ENCODE peak calls at places on chromosome 5, in six cellular contexts. One of them, this sample, is unnamed. For H3K9me3, the result is how much of the 10 kb centered on the place peaks cover.

GRCh38 chr5:82664711-82665110 is 386.6 kb upstream of the RPS23 start:
- DNase-seq in T-helper 17 cell: no peak
- DNase-seq in Peyer's patch: no peak
- DNase-seq in CD8-positive, alpha-beta memory T cell: no peak
- DNase-seq in GM23248: no peak
- DNase-seq in cardiac muscle cell: no peak
- DNase-seq in this sample: no peak

GRCh38 chr5:68445257-68446069 is 229.9 kb downstream of the PIK3R1 start:
- DNase-seq in T-helper 17 cell: no peak
- DNase-seq in Peyer's patch: no peak
- DNase-seq in CD8-positive, alpha-beta memory T cell: no peak
- DNase-seq in GM23248: no peak
- DNase-seq in cardiac muscle cell: no peak
- DNase-seq in this sample: no peak

GRCh38 chr5:67510204-67510603 is 313.6 kb upstream of the CD180 start:
- DNase-seq in T-helper 17 cell: no peak
- DNase-seq in Peyer's patch: no peak
- DNase-seq in CD8-positive, alpha-beta memory T cell: no peak
- DNase-seq in GM23248: no peak
- DNase-seq in cardiac muscle cell: no peak
- DNase-seq in this sample: no peak

GRCh38 chr5:53092242-53092641 is 17.3 kb downstream of the MOCS2 start:
- DNase-seq in T-helper 17 cell: no peak
- DNase-seq in Peyer's patch: no peak
- DNase-seq in CD8-positive, alpha-beta memory T cell: no peak
- DNase-seq in GM23248: no peak
- DNase-seq in cardiac muscle cell: no peak
- DNase-seq in this sample: no peak

GRCh38 chr5:1244976-1245375 is 19.8 kb downstream of the SLC6A18 start:
- DNase-seq in T-helper 17 cell: no peak
- DNase-seq in Peyer's patch: no peak
- DNase-seq in CD8-positive, alpha-beta memory T cell: no peak
- DNase-seq in GM23248: no peak
- DNase-seq in cardiac muscle cell: no peak
- DNase-seq in this sample: no peak

GRCh38 chr5:5645891-5646290 is 223.4 kb downstream of the ICE1 start:
- DNase-seq in T-helper 17 cell: no peak
- DNase-seq in Peyer's patch: no peak
- DNase-seq in CD8-positive, alpha-beta memory T cell: no peak
- DNase-seq in GM23248: no peak
- DNase-seq in cardiac muscle cell: no peak
- DNase-seq in this sample: no peak

GRCh38 chr5:52989025-52989780 is at the start of gene ITGA2:
- DNase-seq in T-helper 17 cell: peak
- DNase-seq in Peyer's patch: peak
- DNase-seq in CD8-positive, alpha-beta memory T cell: peak
- DNase-seq in GM23248: peak
- DNase-seq in cardiac muscle cell: peak
- DNase-seq in this sample: no peak

GRCh38 chr5:91301459-91301858 is 81.7 kb downstream of the ARRDC3 start:
- DNase-seq in T-helper 17 cell: no peak
- DNase-seq in Peyer's patch: no peak
- DNase-seq in CD8-positive, alpha-beta memory T cell: no peak
- DNase-seq in GM23248: peak
- DNase-seq in cardiac muscle cell: peak
- DNase-seq in this sample: no peak

GRCh38 chr5:124738751-124739559 is 7.5 kb downstream of the ZNF608 start:
- DNase-seq in T-helper 17 cell: no peak
- DNase-seq in Peyer's patch: no peak
- DNase-seq in CD8-positive, alpha-beta memory T cell: no peak
- DNase-seq in GM23248: no peak
- DNase-seq in cardiac muscle cell: no peak
- DNase-seq in this sample: no peak

GRCh38 chr5:86909461-86909881 is 291.7 kb downstream of the COX7C start:
- DNase-seq in T-helper 17 cell: no peak
- DNase-seq in Peyer's patch: no peak
- DNase-seq in CD8-positive, alpha-beta memory T cell: no peak
- DNase-seq in GM23248: peak
- DNase-seq in cardiac muscle cell: peak
- DNase-seq in this sample: no peak

GRCh38 chr5:7742241-7742656 is 108.7 kb downstream of the CFAP90 start:
- DNase-seq in T-helper 17 cell: no peak
- DNase-seq in Peyer's patch: no peak
- DNase-seq in CD8-positive, alpha-beta memory T cell: no peak
- DNase-seq in GM23248: peak
- DNase-seq in cardiac muscle cell: no peak
- DNase-seq in this sample: no peak

GRCh38 chr5:141356950-141357349 is 2.1 kb downstream of the PCDHGA4 start:
- DNase-seq in T-helper 17 cell: no peak
- DNase-seq in Peyer's patch: no peak
- DNase-seq in CD8-positive, alpha-beta memory T cell: no peak
- DNase-seq in GM23248: no peak
- DNase-seq in cardiac muscle cell: no peak
- DNase-seq in this sample: no peak
- H3K9me3 ChIP-seq in T-helper 17 cell: under half
- H3K9me3 ChIP-seq in Peyer's patch: under half
- H3K9me3 ChIP-seq in CD8-positive, alpha-beta memory T cell: under half
- H3K9me3 ChIP-seq in GM23248: under half
- H3K9me3 ChIP-seq in cardiac muscle cell: under half
- H3K9me3 ChIP-seq in this sample: under half

GRCh38 chr5:178429541-178430186 is 160.5 kb downstream of the COL23A1 start:
- DNase-seq in T-helper 17 cell: no peak
- DNase-seq in Peyer's patch: no peak
- DNase-seq in CD8-positive, alpha-beta memory T cell: no peak
- DNase-seq in GM23248: no peak
- DNase-seq in cardiac muscle cell: no peak
- DNase-seq in this sample: peak
- H3K9me3 ChIP-seq in T-helper 17 cell: under half
- H3K9me3 ChIP-seq in Peyer's patch: under half
- H3K9me3 ChIP-seq in CD8-positive, alpha-beta memory T cell: under half
- H3K9me3 ChIP-seq in GM23248: under half
- H3K9me3 ChIP-seq in cardiac muscle cell: under half
- H3K9me3 ChIP-seq in this sample: under half

GRCh38 chr5:12625667-12626263 is 721.5 kb upstream of the CTNND2 start:
- DNase-seq in T-helper 17 cell: no peak
- DNase-seq in Peyer's patch: no peak
- DNase-seq in CD8-positive, alpha-beta memory T cell: no peak
- DNase-seq in GM23248: no peak
- DNase-seq in cardiac muscle cell: no peak
- DNase-seq in this sample: no peak

GRCh38 chr5:12624776-12625560 is 720.7 kb upstream of the CTNND2 start:
- DNase-seq in T-helper 17 cell: no peak
- DNase-seq in Peyer's patch: no peak
- DNase-seq in CD8-positive, alpha-beta memory T cell: no peak
- DNase-seq in GM23248: no peak
- DNase-seq in cardiac muscle cell: no peak
- DNase-seq in this sample: no peak

GRCh38 chr5:12626556-12626955 is 722.3 kb upstream of the CTNND2 start:
- DNase-seq in T-helper 17 cell: no peak
- DNase-seq in Peyer's patch: no peak
- DNase-seq in CD8-positive, alpha-beta memory T cell: no peak
- DNase-seq in GM23248: no peak
- DNase-seq in cardiac muscle cell: no peak
- DNase-seq in this sample: no peak

DNA sequence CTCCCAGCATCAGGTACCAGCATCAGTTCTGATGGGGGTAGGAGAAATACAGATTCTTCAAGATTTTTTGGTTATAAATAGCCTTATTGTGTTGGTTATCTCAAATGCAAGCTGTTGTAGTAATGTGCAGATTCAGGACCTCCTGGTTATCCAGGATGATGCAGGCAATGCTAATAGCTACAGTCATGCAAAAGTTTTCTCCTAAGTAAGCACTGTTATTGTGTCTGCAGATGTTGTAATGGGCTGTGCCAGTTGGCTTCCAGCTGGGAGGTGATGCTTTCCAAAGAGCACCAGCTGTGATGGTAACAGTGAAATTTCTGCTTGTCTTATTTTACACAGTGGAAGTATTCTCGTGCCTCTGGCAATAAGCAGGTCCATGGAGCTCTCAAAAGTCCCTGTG is 719.2 kb upstream of the CTNND2 start:
- DNase-seq in T-helper 17 cell: no peak
- DNase-seq in Peyer's patch: no peak
- DNase-seq in CD8-positive, alpha-beta memory T cell: no peak
- DNase-seq in GM23248: no peak
- DNase-seq in cardiac muscle cell: no peak
- DNase-seq in this sample: no peak
- H3K9me3 ChIP-seq in T-helper 17 cell: under half
- H3K9me3 ChIP-seq in Peyer's patch: under half
- H3K9me3 ChIP-seq in CD8-positive, alpha-beta memory T cell: under half
- H3K9me3 ChIP-seq in GM23248: under half
- H3K9me3 ChIP-seq in cardiac muscle cell: under half
- H3K9me3 ChIP-seq in this sample: under half

GRCh38 chr5:179111267-179112207 is 51.4 kb downstream of the ZNF354C start:
- DNase-seq in T-helper 17 cell: no peak
- DNase-seq in Peyer's patch: no peak
- DNase-seq in CD8-positive, alpha-beta memory T cell: no peak
- DNase-seq in GM23248: no peak
- DNase-seq in cardiac muscle cell: no peak
- DNase-seq in this sample: peak
- H3K9me3 ChIP-seq in T-helper 17 cell: under half
- H3K9me3 ChIP-seq in Peyer's patch: under half
- H3K9me3 ChIP-seq in CD8-positive, alpha-beta memory T cell: under half
- H3K9me3 ChIP-seq in GM23248: under half
- H3K9me3 ChIP-seq in cardiac muscle cell: under half
- H3K9me3 ChIP-seq in this sample: half or more

GRCh38 chr5:3077684-3078083 is 326.2 kb upstream of the IRX2 start:
- DNase-seq in T-helper 17 cell: no peak
- DNase-seq in Peyer's patch: no peak
- DNase-seq in CD8-positive, alpha-beta memory T cell: no peak
- DNase-seq in GM23248: no peak
- DNase-seq in cardiac muscle cell: no peak
- DNase-seq in this sample: no peak
- H3K9me3 ChIP-seq in T-helper 17 cell: under half
- H3K9me3 ChIP-seq in Peyer's patch: under half
- H3K9me3 ChIP-seq in CD8-positive, alpha-beta memory T cell: under half
- H3K9me3 ChIP-seq in GM23248: under half
- H3K9me3 ChIP-seq in cardiac muscle cell: under half
- H3K9me3 ChIP-seq in this sample: under half

GRCh38 chr5:179128041-179128365 is 67.8 kb downstream of the ZNF354C start:
- DNase-seq in T-helper 17 cell: no peak
- DNase-seq in Peyer's patch: peak
- DNase-seq in CD8-positive, alpha-beta memory T cell: no peak
- DNase-seq in GM23248: no peak
- DNase-seq in cardiac muscle cell: no peak
- DNase-seq in this sample: no peak
- H3K9me3 ChIP-seq in T-helper 17 cell: under half
- H3K9me3 ChIP-seq in Peyer's patch: under half
- H3K9me3 ChIP-seq in CD8-positive, alpha-beta memory T cell: under half
- H3K9me3 ChIP-seq in GM23248: under half
- H3K9me3 ChIP-seq in cardiac muscle cell: under half
- H3K9me3 ChIP-seq in this sample: under half

GRCh38 chr5:176629853-176630680 is at the start of the genes EIF4E1B and SNCB:
- DNase-seq in T-helper 17 cell: no peak
- DNase-seq in Peyer's patch: no peak
- DNase-seq in CD8-positive, alpha-beta memory T cell: no peak
- DNase-seq in GM23248: peak
- DNase-seq in cardiac muscle cell: peak
- DNase-seq in this sample: no peak
- H3K9me3 ChIP-seq in T-helper 17 cell: under half
- H3K9me3 ChIP-seq in Peyer's patch: under half
- H3K9me3 ChIP-seq in CD8-positive, alpha-beta memory T cell: under half
- H3K9me3 ChIP-seq in GM23248: under half
- H3K9me3 ChIP-seq in cardiac muscle cell: under half
- H3K9me3 ChIP-seq in this sample: under half

This sample was measured in right atrium auricular region.